ENCODE peak calls at places on chromosome 15, in eight cellular contexts. A is GM12865; D is left cardiac atrium; W is activated CD4-positive, alpha-beta T cell treated with anti-CD3 and anti-CD28 coated beads, Interleukin-2, amount 10 ng/mL, durations not matched to agents 7 days and 5 days; J is bronchial epithelial cell; M is SJSA1; U is left ventricle myocardium superior; C is stimulated activated CD4-positive, alpha-beta T cell treated with anti-CD3 and anti-CD28 coated beads, TNF-alpha, amount 100 ng/mL, for 4 hours. O is an unnamed sample.

GRCh38 chr15:51223771-51224229 is 114.6 kb downstream of the CYP19A1 start:
- DNase-seq in A (peak), D (no peak), W (no peak), J (peak), M (peak), U (no peak), C (no peak), O (no peak)

GRCh38 chr15:68464451-68465090 is 32.6 kb upstream of the ITGA11 start:
- DNase-seq in A (no peak), D (no peak), W (no peak), J (no peak), M (no peak), U (no peak), C (no peak), O (no peak)

GRCh38 chr15:31412824-31413223 is 86.2 kb downstream of the KLF13 start:
- DNase-seq in A (no peak), D (no peak), W (no peak), J (no peak), M (no peak), U (no peak), C (no peak), O (no peak)

GRCh38 chr15:42348083-42348482 is 11.2 kb upstream of the CAPN3 start:
- DNase-seq in A (no peak), D (no peak), W (no peak), J (peak), M (no peak), U (no peak), C (no peak), O (no peak)

GRCh38 chr15:50224606-50225005 is 40.9 kb downstream of the HDC start:
- DNase-seq in A (no peak), D (no peak), W (no peak), J (peak), M (no peak), U (no peak), C (no peak), O (no peak)

GRCh38 chr15:77454956-77455355 is 34.3 kb downstream of the HMG20A start:
- DNase-seq in A (no peak), D (no peak), W (no peak), J (no peak), M (no peak), U (no peak), C (no peak), O (no peak)

GRCh38 chr15:48936666-48937065 is 27.1 kb downstream of the SHC4 start:
- DNase-seq in A (no peak), D (no peak), W (no peak), J (no peak), M (peak), U (no peak), C (no peak), O (no peak)

GRCh38 chr15:27956285-27956684 is 142.8 kb downstream of the OCA2 start:
- DNase-seq in A (no peak), D (no peak), W (no peak), J (peak), M (no peak), U (no peak), C (no peak), O (no peak)

GRCh38 chr15:38144921-38145320 is 107.7 kb upstream of the SPRED1 start:
- DNase-seq in A (no peak), D (no peak), W (no peak), J (peak), M (no peak), U (no peak), C (no peak), O (no peak)

GRCh38 chr15:85692873-85693272 is 101.9 kb downstream of the KLHL25 start:
- DNase-seq in A (peak), D (no peak), W (peak), J (no peak), M (no peak), U (no peak), C (no peak), O (no peak)